ENCODE peak calls at places on chromosome 10, in eight cellular contexts. One of them, this sample, is unnamed.
A peak's percentile ranks its signal among the peaks of the same experiment; 100 is the strongest.

GRCh38 chr10:28875535-28876208 is 198.4 kb downstream of the BAMBI start:
- DNase-seq in adrenal gland: peak; percentile 15
- DNase-seq in NB4: no peak
- DNase-seq in tibial nerve: no peak
- DNase-seq in IMR-90: peak; percentile 73
- DNase-seq in body of pancreas: no peak
- DNase-seq in transverse colon: no peak
- DNase-seq in A549: no peak
- DNase-seq in this sample: no peak

GRCh38 chr10:72840319-72840718 is 53.2 kb upstream of the OIT3 start:
- DNase-seq in transverse colon: no peak
- DNase-seq in adrenal gland: no peak
- DNase-seq in A549: no peak
- DNase-seq in body of pancreas: no peak
- DNase-seq in NB4: no peak
- DNase-seq in IMR-90: no peak
- DNase-seq in tibial nerve: no peak
- DNase-seq in this sample: no peak

GRCh38 chr10:4691776-4692175 is 134.2 kb upstream of the AKR1E2 start:
- DNase-seq in body of pancreas: no peak
- DNase-seq in IMR-90: peak; percentile 66
- DNase-seq in A549: no peak
- DNase-seq in NB4: no peak
- DNase-seq in transverse colon: no peak
- DNase-seq in adrenal gland: no peak
- DNase-seq in tibial nerve: no peak
- DNase-seq in this sample: no peak

GRCh38 chr10:14838582-14839304 is 637 bp downstream of the HSPA14 start:
- DNase-seq in tibial nerve: no peak
- DNase-seq in body of pancreas: peak; percentile 40
- DNase-seq in NB4: peak; percentile 34
- DNase-seq in adrenal gland: peak; percentile 22
- DNase-seq in IMR-90: no peak
- DNase-seq in transverse colon: peak; percentile 41
- DNase-seq in A549: peak; percentile 41
- DNase-seq in this sample: peak; percentile 34

GRCh38 chr10:110566472-110567200 is 859 bp upstream of the SMC3 start:
- DNase-seq in transverse colon: no peak
- DNase-seq in IMR-90: no peak
- DNase-seq in adrenal gland: no peak
- DNase-seq in NB4: peak; percentile 36
- DNase-seq in A549: no peak
- DNase-seq in tibial nerve: no peak
- DNase-seq in body of pancreas: no peak
- DNase-seq in this sample: no peak

GRCh38 chr10:21047511-21047910 is 150.4 kb upstream of the NEBL start:
- DNase-seq in NB4: no peak
- DNase-seq in adrenal gland: no peak
- DNase-seq in IMR-90: no peak
- DNase-seq in transverse colon: no peak
- DNase-seq in tibial nerve: no peak
- DNase-seq in body of pancreas: no peak
- DNase-seq in A549: no peak
- DNase-seq in this sample: no peak

GRCh38 chr10:132708441-132708840 is 77.5 kb downstream of the NKX6-2 start:
- DNase-seq in body of pancreas: no peak
- DNase-seq in IMR-90: no peak
- DNase-seq in transverse colon: no peak
- DNase-seq in A549: no peak
- DNase-seq in tibial nerve: no peak
- DNase-seq in adrenal gland: no peak
- DNase-seq in NB4: no peak
- DNase-seq in this sample: peak; percentile 9

GRCh38 chr10:111316607-111317006 is 239.8 kb downstream of the ADRA2A start:
- DNase-seq in IMR-90: no peak
- DNase-seq in NB4: no peak
- DNase-seq in adrenal gland: no peak
- DNase-seq in A549: no peak
- DNase-seq in tibial nerve: no peak
- DNase-seq in body of pancreas: no peak
- DNase-seq in transverse colon: no peak
- DNase-seq in this sample: no peak

GRCh38 chr10:58384536-58384998 is 643 bp upstream of the TFAM start:
- DNase-seq in A549: no peak
- DNase-seq in NB4: no peak
- DNase-seq in tibial nerve: no peak
- DNase-seq in body of pancreas: no peak
- DNase-seq in IMR-90: no peak
- DNase-seq in transverse colon: no peak
- DNase-seq in adrenal gland: no peak
- DNase-seq in this sample: no peak

GRCh38 chr10:58384095-58384494 is 1.1 kb upstream of the TFAM start:
- DNase-seq in tibial nerve: no peak
- DNase-seq in body of pancreas: no peak
- DNase-seq in A549: no peak
- DNase-seq in NB4: peak; percentile 86
- DNase-seq in transverse colon: no peak
- DNase-seq in adrenal gland: no peak
- DNase-seq in IMR-90: no peak
- DNase-seq in this sample: no peak

GRCh38 chr10:58382489-58382995 is 2.7 kb upstream of the TFAM start:
- DNase-seq in NB4: no peak
- DNase-seq in body of pancreas: no peak
- DNase-seq in transverse colon: no peak
- DNase-seq in A549: no peak
- DNase-seq in IMR-90: no peak
- DNase-seq in adrenal gland: no peak
- DNase-seq in tibial nerve: no peak
- DNase-seq in this sample: no peak

GRCh38 chr10:58385784-58386112 is 538 bp downstream of the TFAM start:
- DNase-seq in transverse colon: peak; percentile 42
- DNase-seq in NB4: peak; percentile 55
- DNase-seq in body of pancreas: peak; percentile 34
- DNase-seq in tibial nerve: no peak
- DNase-seq in A549: peak; percentile 38
- DNase-seq in IMR-90: peak; percentile 17
- DNase-seq in adrenal gland: peak; percentile 19
- DNase-seq in this sample: peak; percentile 10

DNA sequence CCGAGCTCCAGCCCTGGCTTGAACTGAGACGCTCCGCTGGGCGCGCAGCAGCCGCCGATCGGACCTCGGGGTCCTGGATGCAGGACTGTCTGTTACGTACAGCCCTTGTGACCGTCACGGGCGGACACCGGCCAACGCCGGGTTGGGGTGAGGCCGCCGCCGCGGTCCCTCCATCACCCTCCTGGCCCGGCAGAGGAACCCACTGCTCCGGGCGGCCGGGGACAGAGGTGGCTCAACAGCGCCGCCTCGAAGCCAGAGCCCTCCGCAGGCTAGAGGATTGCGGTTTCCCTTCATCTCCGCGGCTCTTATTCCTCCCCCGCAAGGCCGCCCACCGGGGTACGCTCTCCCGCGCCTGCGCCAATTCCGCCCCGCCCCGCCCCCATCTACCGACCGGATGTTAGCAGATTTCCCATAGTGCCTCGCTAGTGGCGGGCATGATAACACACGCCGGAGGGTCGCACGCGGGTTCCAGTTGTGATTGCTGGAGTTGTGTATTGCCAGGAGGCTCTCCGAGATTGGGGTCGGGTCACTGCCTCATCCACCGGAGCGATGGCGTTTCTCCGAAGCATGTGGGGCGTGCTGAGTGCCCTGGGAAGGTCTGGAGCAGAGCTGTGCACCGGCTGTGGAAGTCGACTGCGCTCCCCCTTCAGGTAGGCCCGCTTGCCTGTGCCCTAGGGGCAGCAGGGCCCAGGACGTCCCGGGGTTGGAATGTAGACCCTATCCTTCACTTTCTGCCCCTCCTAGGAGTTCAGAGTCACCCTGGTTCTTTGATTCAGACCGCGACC is at the start of gene TFAM:
- DNase-seq in transverse colon: peak; percentile 97
- DNase-seq in NB4: peak; percentile 97
- DNase-seq in A549: peak; percentile 92
- DNase-seq in IMR-90: peak; percentile 85
- DNase-seq in adrenal gland: peak; percentile 95
- DNase-seq in tibial nerve: peak; percentile 96
- DNase-seq in body of pancreas: peak; percentile 95
- DNase-seq in this sample: peak; percentile 95
- TF ChIP-seq POLR2A in transverse colon: peak; percentile 89
- TF ChIP-seq POLR2A in NB4: peak; percentile 99
- TF ChIP-seq POLR2A in A549: peak; percentile 91
- TF ChIP-seq POLR2A in IMR-90: peak; percentile 78
- TF ChIP-seq POLR2A in adrenal gland: peak; percentile 51
- TF ChIP-seq POLR2A in tibial nerve: peak; percentile 77
- TF ChIP-seq POLR2A in body of pancreas: peak; percentile 92
- TF ChIP-seq POLR2A in this sample: peak; percentile 80

GRCh38 chr10:42556931-42557330 is 81.4 kb downstream of the ZNF33B start:
- DNase-seq in tibial nerve: no peak
- DNase-seq in body of pancreas: no peak
- DNase-seq in NB4: no peak
- DNase-seq in adrenal gland: no peak
- DNase-seq in IMR-90: no peak
- DNase-seq in A549: no peak
- DNase-seq in transverse colon: no peak
- DNase-seq in this sample: no peak

GRCh38 chr10:42549851-42550250 is 88.5 kb downstream of the ZNF33B start:
- DNase-seq in NB4: no peak
- DNase-seq in IMR-90: no peak
- DNase-seq in transverse colon: no peak
- DNase-seq in A549: no peak
- DNase-seq in adrenal gland: no peak
- DNase-seq in body of pancreas: no peak
- DNase-seq in tibial nerve: no peak
- DNase-seq in this sample: no peak

GRCh38 chr10:42551582-42552187 is 86.7 kb downstream of the ZNF33B start:
- DNase-seq in A549: no peak
- DNase-seq in body of pancreas: no peak
- DNase-seq in transverse colon: no peak
- DNase-seq in adrenal gland: no peak
- DNase-seq in tibial nerve: no peak
- DNase-seq in NB4: no peak
- DNase-seq in IMR-90: no peak
- DNase-seq in this sample: no peak

GRCh38 chr10:42552188-42553063 is 85.9 kb downstream of the ZNF33B start:
- DNase-seq in tibial nerve: peak; percentile 97
- DNase-seq in NB4: peak; percentile 94
- DNase-seq in adrenal gland: peak; percentile 98
- DNase-seq in IMR-90: peak; percentile 97
- DNase-seq in transverse colon: peak; percentile 97
- DNase-seq in A549: peak; percentile 86
- DNase-seq in body of pancreas: peak; percentile 99
- DNase-seq in this sample: peak; percentile 96

DNA sequence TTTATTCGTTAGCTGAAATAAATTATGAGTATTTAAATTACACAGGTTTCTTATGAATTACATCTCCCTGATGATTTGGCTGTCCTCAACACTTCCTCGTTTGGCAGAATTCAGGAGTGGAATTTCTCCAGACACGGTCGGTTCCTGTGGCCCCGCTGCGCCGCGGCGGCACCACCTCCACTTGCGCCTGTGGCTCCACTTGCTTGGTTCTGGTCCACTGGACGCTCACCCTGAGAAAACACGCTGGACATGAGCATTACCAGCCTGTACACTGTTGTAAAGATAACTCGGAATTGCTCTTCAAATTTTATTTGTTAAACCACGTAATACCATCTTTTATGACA is 85.3 kb downstream of the ZNF33B start:
- DNase-seq in NB4: no peak
- DNase-seq in adrenal gland: no peak
- DNase-seq in body of pancreas: no peak
- DNase-seq in IMR-90: no peak
- DNase-seq in A549: no peak
- DNase-seq in tibial nerve: no peak
- DNase-seq in transverse colon: no peak
- DNase-seq in this sample: no peak
- TF ChIP-seq POLR2A in NB4: no peak
- TF ChIP-seq POLR2A in adrenal gland: no peak
- TF ChIP-seq POLR2A in body of pancreas: no peak
- TF ChIP-seq POLR2A in IMR-90: no peak
- TF ChIP-seq POLR2A in A549: no peak
- TF ChIP-seq POLR2A in tibial nerve: no peak
- TF ChIP-seq POLR2A in transverse colon: no peak
- TF ChIP-seq POLR2A in this sample: no peak

GRCh38 chr10:17528296-17528862 is 74.0 kb upstream of the ST8SIA6 start:
- DNase-seq in NB4: no peak
- DNase-seq in A549: no peak
- DNase-seq in IMR-90: no peak
- DNase-seq in body of pancreas: no peak
- DNase-seq in tibial nerve: no peak
- DNase-seq in transverse colon: no peak
- DNase-seq in adrenal gland: no peak
- DNase-seq in this sample: no peak

GRCh38 chr10:17523917-17524316 is 69.5 kb upstream of the ST8SIA6 start:
- DNase-seq in NB4: no peak
- DNase-seq in IMR-90: no peak
- DNase-seq in tibial nerve: no peak
- DNase-seq in transverse colon: peak; percentile 66
- DNase-seq in adrenal gland: no peak
- DNase-seq in body of pancreas: no peak
- DNase-seq in A549: no peak
- DNase-seq in this sample: no peak

GRCh38 chr10:17523246-17523753 is 68.9 kb upstream of the ST8SIA6 start:
- DNase-seq in adrenal gland: no peak
- DNase-seq in tibial nerve: no peak
- DNase-seq in body of pancreas: no peak
- DNase-seq in transverse colon: peak; percentile 10
- DNase-seq in A549: no peak
- DNase-seq in IMR-90: no peak
- DNase-seq in NB4: no peak
- DNase-seq in this sample: no peak

DNA sequence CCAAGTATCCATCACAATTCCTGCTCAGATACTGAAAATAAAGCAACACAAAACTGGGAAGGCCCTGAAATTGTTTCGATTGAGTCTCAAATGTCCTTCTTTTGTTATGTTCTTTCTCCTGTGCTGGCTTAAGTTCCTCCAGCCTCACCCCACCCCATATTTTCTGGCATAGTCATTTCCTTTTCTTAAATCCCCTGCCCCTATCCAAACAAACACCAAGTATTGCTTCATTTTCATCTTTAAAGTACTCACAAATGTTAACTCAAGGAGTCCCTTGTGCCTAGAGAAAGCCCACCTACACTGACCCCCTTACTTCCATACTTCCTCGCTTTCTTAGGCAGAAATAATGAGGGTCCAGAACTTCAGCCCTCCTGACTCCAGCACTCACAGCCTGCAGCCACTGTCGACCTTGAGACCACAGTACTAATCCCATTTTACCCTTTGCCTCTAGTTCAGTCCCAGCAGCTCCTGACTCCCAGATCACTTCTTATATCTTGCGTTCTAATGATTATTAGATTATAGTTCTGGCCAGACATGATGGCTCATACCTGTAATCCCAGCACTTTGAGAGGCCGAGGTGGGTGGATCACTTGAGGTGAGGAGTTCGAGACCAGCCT is 73.2 kb upstream of the ST8SIA6 start:
- DNase-seq in transverse colon: no peak
- DNase-seq in body of pancreas: no peak
- DNase-seq in IMR-90: peak; percentile 89
- DNase-seq in adrenal gland: no peak
- DNase-seq in tibial nerve: no peak
- DNase-seq in NB4: no peak
- DNase-seq in A549: peak; percentile 22
- DNase-seq in this sample: no peak
- TF ChIP-seq POLR2A in transverse colon: no peak
- TF ChIP-seq POLR2A in body of pancreas: no peak
- TF ChIP-seq POLR2A in IMR-90: no peak
- TF ChIP-seq POLR2A in adrenal gland: no peak
- TF ChIP-seq POLR2A in tibial nerve: no peak
- TF ChIP-seq POLR2A in NB4: no peak
- TF ChIP-seq POLR2A in A549: no peak
- TF ChIP-seq POLR2A in this sample: no peak

DNA sequence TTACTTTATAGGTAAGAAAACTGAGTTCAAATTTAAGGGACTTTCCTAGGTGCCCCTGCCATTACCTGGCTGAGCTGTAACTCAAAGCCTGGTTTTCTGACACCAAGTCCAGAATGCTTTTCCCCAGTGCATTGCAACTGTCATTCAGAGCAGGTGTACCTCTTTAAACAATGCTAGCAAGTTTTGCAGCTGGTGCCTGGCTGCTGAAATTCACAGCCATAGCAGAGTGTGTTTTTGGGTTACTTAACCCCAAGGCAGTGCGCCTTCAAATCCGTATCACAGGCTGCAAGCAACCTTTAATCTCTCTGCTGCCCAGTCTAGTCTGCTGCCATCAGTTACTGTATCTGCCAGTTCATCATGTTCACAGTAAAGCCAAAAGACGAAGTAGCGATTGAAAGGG is 265.4 kb downstream of the CSTF2T start:
- DNase-seq in body of pancreas: peak; percentile 68
- DNase-seq in adrenal gland: no peak
- DNase-seq in tibial nerve: no peak
- DNase-seq in transverse colon: no peak
- DNase-seq in IMR-90: no peak
- DNase-seq in NB4: no peak
- DNase-seq in A549: no peak
- DNase-seq in this sample: no peak
- TF ChIP-seq POLR2A in body of pancreas: no peak
- TF ChIP-seq POLR2A in adrenal gland: no peak
- TF ChIP-seq POLR2A in tibial nerve: no peak
- TF ChIP-seq POLR2A in transverse colon: no peak
- TF ChIP-seq POLR2A in IMR-90: no peak
- TF ChIP-seq POLR2A in NB4: no peak
- TF ChIP-seq POLR2A in A549: no peak
- TF ChIP-seq POLR2A in this sample: no peak

This sample was measured in heart left ventricle.